ENCODE peak calls at places on chromosomes 13 and 19, in four cellular contexts. One of them, this sample, is unnamed.

GRCh38 chr13:81480634-81481033 is 1139.7 kb upstream of the SPRY2 start:
- DNase-seq in GM12878: no peak
- DNase-seq in K562: no peak
- DNase-seq in HepG2: no peak
- DNase-seq in this sample: no peak

GRCh38 chr13:33467556-33467955 is 182.0 kb upstream of the STARD13 start:
- DNase-seq in GM12878: no peak
- DNase-seq in K562: no peak
- DNase-seq in HepG2: no peak
- DNase-seq in this sample: no peak

GRCh38 chr19:29483944-29484581 is 41.7 kb upstream of the VSTM2B start:
- DNase-seq in GM12878: no peak
- DNase-seq in K562: no peak
- DNase-seq in HepG2: no peak
- DNase-seq in this sample: peak; percentile 37

GRCh38 chr13:101892296-101892695 is 439.8 kb downstream of the ITGBL1 start:
- DNase-seq in GM12878: no peak
- DNase-seq in K562: no peak
- DNase-seq in HepG2: no peak
- DNase-seq in this sample: no peak

GRCh38 chr19:378706-379105 is 30.2 kb downstream of the C2CD4C start:
- DNase-seq in GM12878: no peak
- DNase-seq in K562: no peak
- DNase-seq in HepG2: no peak
- DNase-seq in this sample: no peak

GRCh38 chr13:38045278-38046048 is 175.9 kb upstream of the TRPC4 start:
- DNase-seq in GM12878: no peak
- DNase-seq in K562: peak; percentile 21
- DNase-seq in HepG2: peak; percentile 2
- DNase-seq in this sample: peak; percentile 23

GRCh38 chr13:52695856-52696255 is 43.2 kb downstream of the SUGT1 start:
- DNase-seq in GM12878: peak; percentile 3
- DNase-seq in K562: no peak
- DNase-seq in HepG2: peak; percentile 20
- DNase-seq in this sample: no peak

GRCh38 chr19:6343462-6343861 is 10.1 kb upstream of the ACER1 start:
- DNase-seq in GM12878: no peak
- DNase-seq in K562: peak; percentile 51
- DNase-seq in HepG2: no peak
- DNase-seq in this sample: no peak

GRCh38 chr19:12364391-12365093 is 941 bp downstream of the ZNF442 start:
- DNase-seq in GM12878: no peak
- DNase-seq in K562: peak; percentile 35
- DNase-seq in HepG2: no peak
- DNase-seq in this sample: no peak

GRCh38 chr19:58399903-58400637 is 4.6 kb downstream of the RNF225 start:
- DNase-seq in GM12878: no peak
- DNase-seq in K562: peak; percentile 3
- DNase-seq in HepG2: no peak
- DNase-seq in this sample: no peak

GRCh38 chr19:15072930-15073647 is 8.9 kb upstream of the OR1I1 start:
- DNase-seq in GM12878: no peak
- DNase-seq in K562: no peak
- DNase-seq in HepG2: peak; percentile 39
- DNase-seq in this sample: no peak

GRCh38 chr13:106499905-106500304 is 35.6 kb downstream of the EFNB2 start:
- DNase-seq in GM12878: peak; percentile 15
- DNase-seq in K562: peak; percentile 5
- DNase-seq in HepG2: no peak
- DNase-seq in this sample: no peak

GRCh38 chr13:29230446-29230845 is 365.0 kb downstream of the SLC7A1 start:
- DNase-seq in GM12878: no peak
- DNase-seq in K562: no peak
- DNase-seq in HepG2: no peak
- DNase-seq in this sample: no peak

GRCh38 chr13:111541752-111542529 is 221.5 kb downstream of the TEX29 start:
- DNase-seq in GM12878: no peak
- DNase-seq in K562: no peak
- DNase-seq in HepG2: no peak
- DNase-seq in this sample: no peak

GRCh38 chr13:46656786-46657185 is 103.8 kb downstream of the LRCH1 start:
- DNase-seq in GM12878: no peak
- DNase-seq in K562: no peak
- DNase-seq in HepG2: no peak
- DNase-seq in this sample: no peak

GRCh38 chr19:51686171-51686570 is 7.0 kb upstream of the SPACA6 start:
- DNase-seq in GM12878: no peak
- DNase-seq in K562: no peak
- DNase-seq in HepG2: no peak
- DNase-seq in this sample: no peak

GRCh38 chr13:42574435-42575311 is 721 bp downstream of the TNFSF11 start:
- DNase-seq in GM12878: no peak
- DNase-seq in K562: no peak
- DNase-seq in HepG2: no peak
- DNase-seq in this sample: no peak

GRCh38 chr19:41529484-41530183 is 46.3 kb upstream of the CEACAM21 start:
- DNase-seq in GM12878: no peak
- DNase-seq in K562: no peak
- DNase-seq in HepG2: no peak
- DNase-seq in this sample: no peak

GRCh38 chr19:34336781-34337271 is 28.2 kb upstream of the GPI start:
- DNase-seq in GM12878: no peak
- DNase-seq in K562: no peak
- DNase-seq in HepG2: no peak
- DNase-seq in this sample: no peak

GRCh38 chr13:40132249-40132648 is 476.8 kb downstream of the COG6 start:
- DNase-seq in GM12878: no peak
- DNase-seq in K562: no peak
- DNase-seq in HepG2: no peak
- DNase-seq in this sample: no peak

GRCh38 chr19:30428856-30429255 is 56.7 kb downstream of the ZNF536 start:
- DNase-seq in GM12878: no peak
- DNase-seq in K562: no peak
- DNase-seq in HepG2: no peak
- DNase-seq in this sample: peak; percentile 20

GRCh38 chr13:113545455-113545930 is 39.1 kb upstream of the TFDP1 start:
- DNase-seq in GM12878: no peak
- DNase-seq in K562: no peak
- DNase-seq in HepG2: no peak
- DNase-seq in this sample: no peak

GRCh38 chr13:85197431-85197830 is 601.8 kb downstream of the SLITRK6 start:
- DNase-seq in GM12878: no peak
- DNase-seq in K562: no peak
- DNase-seq in HepG2: no peak
- DNase-seq in this sample: no peak

GRCh38 chr13:20702945-20703784 is at the start of gene IL17D:
- DNase-seq in GM12878: no peak
- DNase-seq in K562: peak; percentile 26
- DNase-seq in HepG2: no peak
- DNase-seq in this sample: peak; percentile 65

GRCh38 chr19:38912600-38913514 is 871 bp upstream of the CCER2 start:
- DNase-seq in GM12878: no peak
- DNase-seq in K562: no peak
- DNase-seq in HepG2: no peak
- DNase-seq in this sample: no peak

GRCh38 chr13:33796095-33796494 is 21.9 kb upstream of the RFC3 start:
- DNase-seq in GM12878: no peak
- DNase-seq in K562: no peak
- DNase-seq in HepG2: no peak
- DNase-seq in this sample: no peak

GRCh38 chr19:46000497-46001246 is 5.4 kb downstream of the CCDC61 start:
- DNase-seq in GM12878: no peak
- DNase-seq in K562: peak; percentile 88
- DNase-seq in HepG2: no peak
- DNase-seq in this sample: peak; percentile 78

GRCh38 chr13:40682449-40683240 is 16.2 kb upstream of the FOXO1 start:
- DNase-seq in GM12878: no peak
- DNase-seq in K562: no peak
- DNase-seq in HepG2: no peak
- DNase-seq in this sample: no peak

GRCh38 chr19:44718441-44719261 is 19.7 kb downstream of the CEACAM16 start:
- DNase-seq in GM12878: no peak
- DNase-seq in K562: no peak
- DNase-seq in HepG2: peak; percentile 98
- DNase-seq in this sample: no peak

GRCh38 chr19:55503447-55504251 is 15.4 kb downstream of the SSC5D start:
- DNase-seq in GM12878: peak; percentile 80
- DNase-seq in K562: peak; percentile 98
- DNase-seq in HepG2: peak; percentile 64
- DNase-seq in this sample: peak; percentile 78

GRCh38 chr13:27283906-27284523 is 13.4 kb downstream of the RASL11A start:
- DNase-seq in GM12878: no peak
- DNase-seq in K562: peak; percentile 13
- DNase-seq in HepG2: no peak
- DNase-seq in this sample: no peak

GRCh38 chr13:114339779-114340534 is 25.7 kb downstream of the CHAMP1 start:
- DNase-seq in GM12878: no peak
- DNase-seq in K562: no peak
- DNase-seq in HepG2: peak; percentile 22
- DNase-seq in this sample: no peak

GRCh38 chr19:57506163-57506562 is 6.4 kb downstream of the ZNF773 start:
- DNase-seq in GM12878: no peak
- DNase-seq in K562: no peak
- DNase-seq in HepG2: no peak
- DNase-seq in this sample: no peak

GRCh38 chr13:113121928-113122420 is 625 bp upstream of the F10 start:
- DNase-seq in GM12878: no peak
- DNase-seq in K562: no peak
- DNase-seq in HepG2: no peak
- DNase-seq in this sample: no peak

GRCh38 chr19:45171211-45171623 is 6.8 kb downstream of the TRAPPC6A start:
- DNase-seq in GM12878: no peak
- DNase-seq in K562: peak; percentile 54
- DNase-seq in HepG2: no peak
- DNase-seq in this sample: no peak

DNA sequence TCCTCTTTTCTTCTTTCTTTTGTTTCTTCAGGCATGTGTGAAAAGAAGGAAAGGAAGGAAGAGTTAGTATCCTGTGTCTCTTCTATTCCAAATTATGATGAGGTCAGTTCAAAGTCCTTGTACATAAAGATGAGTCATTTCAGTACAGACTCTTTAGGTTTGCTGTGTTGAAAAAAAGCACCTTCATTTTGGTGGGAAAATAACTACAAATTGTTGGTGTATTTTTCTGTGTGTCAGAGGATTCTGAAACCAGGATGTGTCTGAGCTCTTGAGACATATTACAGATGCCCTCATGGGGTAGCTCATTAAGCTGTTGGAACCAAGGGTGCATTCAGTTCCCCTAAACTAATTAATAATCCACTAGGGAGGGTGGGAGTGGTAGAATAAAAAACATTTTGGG is 5.8 kb upstream of the HSPH1 start:
- DNase-seq in GM12878: peak; percentile 51
- DNase-seq in K562: no peak
- DNase-seq in HepG2: peak; percentile 76
- DNase-seq in this sample: no peak
- TF ChIP-seq SIN3A in GM12878: no peak
- TF ChIP-seq SIN3A in K562: no peak
- TF ChIP-seq SIN3A in HepG2: no peak
- TF ChIP-seq SIN3A in this sample: no peak

DNA sequence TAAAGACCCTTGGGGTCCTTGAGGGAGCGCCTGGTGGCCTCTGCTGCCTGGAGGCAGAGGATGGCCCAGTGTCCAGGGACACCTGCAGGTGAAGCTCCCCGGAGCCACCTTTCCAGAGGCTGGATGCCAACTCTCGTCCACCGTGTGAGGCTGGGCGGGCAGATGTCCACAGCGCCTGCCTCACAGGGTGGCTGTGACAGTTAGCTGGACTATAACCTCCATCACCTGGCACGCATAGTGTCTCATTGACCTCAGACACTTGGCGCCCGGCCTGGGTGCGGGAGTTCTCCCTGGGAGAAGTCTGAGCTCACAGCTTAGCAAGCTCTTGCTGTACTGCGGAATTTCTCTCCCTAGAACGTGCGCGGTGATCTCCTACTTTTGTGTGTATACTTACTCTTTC is 9.8 kb downstream of the BICRA start:
- DNase-seq in GM12878: no peak
- DNase-seq in K562: no peak
- DNase-seq in HepG2: no peak
- DNase-seq in this sample: no peak
- TF ChIP-seq BRCA1 in GM12878: no peak
- TF ChIP-seq BRCA1 in K562: no peak
- TF ChIP-seq BRCA1 in HepG2: no peak
- TF ChIP-seq BRCA1 in this sample: no peak

DNA sequence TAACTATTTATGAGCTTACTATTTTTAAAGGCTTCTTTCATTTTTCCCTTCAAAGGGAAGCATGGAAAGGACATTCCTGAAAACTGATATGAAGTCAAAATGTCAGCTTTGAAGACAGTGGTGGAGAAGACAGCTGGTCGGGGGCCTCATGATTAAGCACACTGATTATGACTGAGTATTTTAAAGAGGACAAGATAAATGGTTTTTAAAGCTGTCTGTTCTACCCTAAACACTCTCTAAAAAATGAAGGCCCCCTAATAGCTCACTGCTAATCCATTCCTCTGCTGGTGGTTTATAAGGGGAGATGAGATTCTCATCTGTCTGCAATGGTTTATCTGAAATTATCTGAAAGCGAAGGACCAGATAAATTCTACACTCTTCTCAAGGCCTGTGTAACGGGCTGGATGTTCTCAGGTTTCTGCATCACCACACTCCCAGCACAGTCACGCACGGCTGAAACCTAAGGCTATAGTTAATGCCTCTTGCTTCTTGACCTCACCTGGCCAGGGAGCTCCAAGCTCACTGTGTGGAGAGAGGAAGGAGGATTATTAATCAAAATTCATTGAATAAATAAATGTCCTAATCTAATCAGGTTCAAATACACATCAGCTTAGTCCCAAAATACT is 86.9 kb upstream of the DOCK9 start:
- DNase-seq in GM12878: no peak
- DNase-seq in K562: no peak
- DNase-seq in HepG2: no peak
- DNase-seq in this sample: no peak
- TF ChIP-seq JUND in GM12878: no peak
- TF ChIP-seq JUND in K562: no peak
- TF ChIP-seq JUND in HepG2: no peak
- TF ChIP-seq JUND in this sample: no peak

GRCh38 chr19:49824662-49825061 is 6.6 kb downstream of the MED25 start:
- DNase-seq in GM12878: no peak
- DNase-seq in K562: no peak
- DNase-seq in HepG2: no peak
- DNase-seq in this sample: no peak
- TF ChIP-seq SIN3A in GM12878: no peak
- TF ChIP-seq SIN3A in K562: no peak
- TF ChIP-seq SIN3A in HepG2: no peak
- TF ChIP-seq SIN3A in this sample: no peak

DNA sequence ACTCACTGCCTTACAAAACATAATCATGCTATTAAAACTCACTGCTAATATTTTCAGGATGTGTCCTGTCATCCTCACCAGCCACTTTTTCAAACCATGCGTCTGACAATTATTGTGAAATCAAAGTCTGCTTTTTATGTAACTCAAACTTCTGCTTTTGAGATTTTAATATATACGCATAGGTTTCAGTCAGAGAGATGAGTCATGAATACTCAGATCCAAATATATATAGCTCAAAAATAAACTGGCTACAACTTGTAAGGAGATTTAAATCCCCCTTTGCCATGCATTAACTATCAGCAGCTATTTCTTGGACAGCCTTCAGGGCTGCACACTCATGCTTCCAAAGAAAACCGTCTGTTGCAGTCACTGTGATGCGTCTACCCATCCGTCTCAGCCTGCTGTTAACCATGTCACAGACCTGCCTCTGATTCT is 34.0 kb upstream of the SGCG start:
- DNase-seq in GM12878: no peak
- DNase-seq in K562: no peak
- DNase-seq in HepG2: no peak
- DNase-seq in this sample: no peak
- TF ChIP-seq BRCA1 in GM12878: no peak
- TF ChIP-seq BRCA1 in K562: no peak
- TF ChIP-seq BRCA1 in HepG2: no peak
- TF ChIP-seq BRCA1 in this sample: no peak